ENCODE peak calls at places on chromosomes 3 and 15, in six cellular contexts. T, M, A, V, W and U are unnamed samples.
A peak's percentile ranks its signal among the peaks of the same experiment; 100 is the strongest.

GRCh38 chr3:177284383-177284881 is 87.2 kb upstream of the TBL1XR1 start:
- DNase-seq in T (peak; percentile 75), M (peak; percentile 94), A (peak; percentile 75), V (peak; percentile 49), W (peak; percentile 68), U (no peak)

GRCh38 chr15:43977072-43977884 is 150.5 kb downstream of the WDR76 start:
- DNase-seq in T (no peak), M (no peak), A (no peak), V (no peak), W (peak; percentile 9), U (no peak)

GRCh38 chr3:115779011-115779410 is 155.7 kb downstream of the GAP43 start:
- DNase-seq in T (no peak), M (no peak), A (no peak), V (no peak), W (peak; percentile 39), U (no peak)

GRCh38 chr3:38641461-38642110 is 7.9 kb downstream of the SCN5A start:
- DNase-seq in T (no peak), M (peak; percentile 14), A (no peak), V (no peak), W (no peak), U (no peak)

GRCh38 chr15:25736451-25736850 is 126.7 kb downstream of the ATP10A start:
- DNase-seq in T (no peak), M (no peak), A (no peak), V (peak; percentile 24), W (no peak), U (no peak)

GRCh38 chr15:43253431-43254403 is 13.0 kb downstream of the TGM5 start:
- DNase-seq in T (no peak), M (no peak), A (peak; percentile 11), V (peak; percentile 18), W (no peak), U (no peak)

GRCh38 chr3:170355738-170356595 is 1.5 kb upstream of the SKIL start:
- DNase-seq in T (no peak), M (peak; percentile 43), A (peak; percentile 91), V (peak; percentile 54), W (peak; percentile 51), U (peak; percentile 4)

GRCh38 chr15:99442268-99442897 is 123.4 kb upstream of the MEF2A start:
- DNase-seq in T (no peak), M (no peak), A (peak; percentile 87), V (peak; percentile 90), W (peak; percentile 61), U (no peak)

GRCh38 chr3:126103121-126104027 is 19.4 kb upstream of the SLC41A3 start:
- DNase-seq in T (no peak), M (peak; percentile 58), A (no peak), V (no peak), W (no peak), U (no peak)

GRCh38 chr3:170128259-170128976 is 53.1 kb downstream of the PHC3 start:
- DNase-seq in T (no peak), M (no peak), A (peak; percentile 6), V (no peak), W (no peak), U (no peak)

GRCh38 chr3:111690242-111690641 is 95.1 kb upstream of the ZBED2 start:
- DNase-seq in T (no peak), M (no peak), A (peak; percentile 61), V (peak; percentile 79), W (peak; percentile 38), U (no peak)

GRCh38 chr3:8606666-8607065 is 37.9 kb downstream of the SSUH2 start:
- DNase-seq in T (no peak), M (no peak), A (peak; percentile 9), V (no peak), W (peak; percentile 51), U (no peak)

GRCh38 chr15:59885832-59886231 is 118.3 kb upstream of the FOXB1 start:
- DNase-seq in T (no peak), M (no peak), A (no peak), V (no peak), W (no peak), U (no peak)

GRCh38 chr3:16303037-16303436 is 38.0 kb downstream of the OXNAD1 start:
- DNase-seq in T (no peak), M (no peak), A (no peak), V (no peak), W (no peak), U (no peak)

GRCh38 chr3:41711656-41712055 is 250.2 kb downstream of the ULK4 start:
- DNase-seq in T (no peak), M (no peak), A (peak; percentile 28), V (peak; percentile 42), W (no peak), U (no peak)

GRCh38 chr3:150253622-150254021 is 154.5 kb upstream of the TSC22D2 start:
- DNase-seq in T (no peak), M (no peak), A (peak; percentile 33), V (no peak), W (no peak), U (no peak)

GRCh38 chr3:67106874-67107273 is 108.8 kb downstream of the KBTBD8 start:
- DNase-seq in T (no peak), M (no peak), A (no peak), V (no peak), W (no peak), U (no peak)
- H3K4ac ChIP-seq in T (no peak overlapping the region), M (no peak overlapping the region), A (no peak overlapping the region), V (no peak overlapping the region), W (no peak overlapping the region), U (no peak overlapping the region)

DNA sequence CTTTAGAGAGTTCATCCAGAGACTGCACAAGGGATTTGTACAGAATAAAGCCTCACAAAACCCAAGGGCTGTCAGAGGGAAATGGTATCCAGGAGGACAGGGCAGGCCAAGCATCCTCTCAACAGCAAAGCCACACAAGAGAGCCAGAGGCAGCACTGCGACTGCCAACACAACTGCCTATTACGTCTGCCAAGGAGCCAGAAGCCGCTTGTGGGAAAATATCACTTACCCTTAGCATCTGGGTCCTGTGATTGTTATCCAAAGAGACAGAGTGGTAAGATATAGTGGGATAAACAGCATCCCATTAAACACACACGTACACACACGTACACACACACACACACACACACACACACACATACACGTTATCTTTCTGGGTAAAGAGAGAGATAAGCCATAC is 618.3 kb upstream of the AGTR1 start:
- DNase-seq in T (no peak), M (no peak), A (peak; percentile 3), V (no peak), W (no peak), U (no peak)
- H2AFZ ChIP-seq in T (peak overlapping the region; percentile 78), M (no peak overlapping the region), A (peak overlapping the region; percentile 29), V (peak overlapping the region; percentile 2), W (no peak overlapping the region), U (peak overlapping the region; percentile 7)

DNA sequence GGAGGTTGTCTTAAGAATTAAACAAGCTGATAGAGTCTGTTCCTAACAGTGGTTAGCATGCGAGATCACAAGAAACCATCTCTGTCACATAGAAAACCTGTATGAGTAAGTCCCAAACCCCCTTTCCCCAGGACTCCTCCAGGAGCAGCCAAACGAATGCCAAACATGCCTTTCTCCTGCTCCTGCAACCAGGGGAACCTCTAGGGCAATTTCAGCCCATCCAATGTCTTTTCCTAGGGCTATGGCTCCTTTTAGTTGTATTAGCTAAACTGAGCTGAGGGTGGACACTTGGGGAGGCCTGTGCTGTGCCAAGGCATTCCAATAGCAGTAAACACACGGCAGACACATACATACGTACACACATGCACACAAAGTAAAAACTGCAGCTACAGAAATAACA is 36.5 kb upstream of the TIMP4 start:
- DNase-seq in T (no peak), M (no peak), A (no peak), V (peak; percentile 18), W (peak; percentile 79), U (no peak)
- H3K14ac ChIP-seq in T (no peak overlapping the region), M (no peak overlapping the region), A (no peak overlapping the region), V (peak overlapping the region; percentile 72), W (no peak overlapping the region), U (no peak overlapping the region)

GRCh38 chr15:90059208-90059985 is 42.9 kb downstream of the IDH2 start:
- DNase-seq in T (no peak), M (peak; percentile 84), A (peak; percentile 68), V (no peak), W (peak; percentile 78), U (no peak)
- H3K4ac ChIP-seq in T (peak overlapping the region; percentile 87), M (no peak overlapping the region), A (peak overlapping the region; percentile 80), V (no peak overlapping the region), W (peak overlapping the region; percentile 5), U (no peak overlapping the region)

DNA sequence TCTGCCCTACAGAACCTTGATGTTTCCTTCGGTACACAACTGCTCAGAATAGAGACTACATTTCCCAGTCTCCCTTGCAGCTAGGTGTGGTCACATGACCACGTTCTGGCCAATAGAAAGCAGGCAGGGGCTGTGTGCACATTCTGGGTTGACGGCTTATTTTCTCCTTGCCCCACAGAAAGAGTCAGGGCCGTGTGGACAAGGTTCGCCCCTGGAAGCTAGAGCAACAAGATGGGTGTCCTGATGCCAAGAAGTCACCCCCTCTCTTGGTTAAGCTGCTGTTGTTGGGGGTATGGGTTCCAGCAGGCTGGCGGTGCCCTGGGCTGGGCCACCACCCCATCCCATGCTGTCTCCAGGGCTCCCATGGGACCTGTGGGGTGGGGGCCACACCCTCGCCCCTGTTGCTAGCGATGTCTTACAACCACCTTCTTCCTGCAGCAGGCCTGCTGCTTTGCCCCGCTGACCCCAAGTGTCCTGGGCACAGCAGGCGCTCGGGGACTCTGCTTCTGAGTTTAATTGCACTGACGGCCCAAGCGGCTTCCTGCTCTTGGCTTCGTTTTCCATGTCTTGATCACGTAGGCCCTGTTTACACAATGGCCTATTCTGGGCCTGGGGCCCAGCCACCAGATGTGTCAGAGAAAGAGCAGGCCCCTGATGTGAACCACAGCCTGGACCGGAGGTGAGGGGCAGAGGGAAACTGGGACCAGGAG is 24.9 kb downstream of the ABTB1 start:
- DNase-seq in T (no peak), M (peak; percentile 84), A (peak; percentile 84), V (peak; percentile 90), W (peak; percentile 42), U (peak; percentile 47)
- H2AFZ ChIP-seq in T (peak overlapping the region; percentile 97), M (peak overlapping the region; percentile 50), A (peak overlapping the region; percentile 30), V (peak overlapping the region; percentile 90), W (peak overlapping the region; percentile 96), U (peak overlapping the region; percentile 93)

GRCh38 chr15:29456255-29456654 is 186.6 kb upstream of the NSMCE3 start:
- DNase-seq in T (no peak), M (no peak), A (no peak), V (no peak), W (no peak), U (no peak)

GRCh38 chr15:29455530-29455929 is 185.9 kb upstream of the NSMCE3 start:
- DNase-seq in T (no peak), M (no peak), A (no peak), V (no peak), W (no peak), U (no peak)

GRCh38 chr15:29456964-29457363 is 187.3 kb upstream of the NSMCE3 start:
- DNase-seq in T (no peak), M (no peak), A (no peak), V (no peak), W (no peak), U (no peak)

GRCh38 chr15:29458361-29458760 is 188.7 kb upstream of the NSMCE3 start:
- DNase-seq in T (no peak), M (no peak), A (no peak), V (no peak), W (no peak), U (no peak)

DNA sequence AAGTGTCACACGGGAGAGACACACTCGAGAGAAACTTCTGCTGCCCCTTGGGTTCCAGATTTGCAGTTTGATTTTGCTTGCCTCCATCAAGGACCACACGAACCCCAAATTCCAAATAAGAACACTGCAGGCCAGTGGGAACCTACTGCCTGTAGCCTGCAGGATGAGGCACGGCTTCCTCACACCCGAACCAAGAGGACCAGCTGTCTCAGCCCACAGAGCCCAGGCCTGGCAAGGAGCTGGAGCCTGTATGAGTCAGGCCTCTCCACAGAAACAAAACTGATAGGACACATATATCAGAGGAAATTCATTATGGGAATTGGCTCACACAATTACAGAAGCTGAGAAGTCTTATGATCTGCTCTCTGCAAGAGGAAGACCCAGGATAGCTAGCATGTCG is 188.1 kb upstream of the NSMCE3 start:
- DNase-seq in T (no peak), M (no peak), A (no peak), V (no peak), W (no peak), U (no peak)
- H3K14ac ChIP-seq in T (no peak overlapping the region), M (no peak overlapping the region), A (no peak overlapping the region), V (no peak overlapping the region), W (no peak overlapping the region), U (no peak overlapping the region)

GRCh38 chr3:64063982-64064438 is 40.7 kb upstream of the PSMD6 start:
- DNase-seq in T (no peak), M (no peak), A (no peak), V (no peak), W (no peak), U (no peak)
- H3K4ac ChIP-seq in T (no peak overlapping the region), M (no peak overlapping the region), A (no peak overlapping the region), V (no peak overlapping the region), W (no peak overlapping the region), U (no peak overlapping the region)